ENCODE peak calls at places on chromosomes 6 and 20, in six cellular contexts. One of them, this sample, is unnamed.

GRCh38 chr6:28544211-28544610 is 18.5 kb downstream of the GPX5 start:
- DNase-seq in stomach: no peak
- DNase-seq in MM.1S: no peak
- DNase-seq in progenitor cell of endocrine pancreas: no peak
- DNase-seq in Calu3: no peak
- DNase-seq in fibroblast of mammary gland: no peak
- DNase-seq in this sample: no peak

GRCh38 chr6:15817100-15817499 is 154.3 kb upstream of the DTNBP1 start:
- DNase-seq in stomach: no peak
- DNase-seq in Calu3: no peak
- DNase-seq in MM.1S: no peak
- DNase-seq in progenitor cell of endocrine pancreas: no peak
- DNase-seq in fibroblast of mammary gland: no peak
- DNase-seq in this sample: no peak

GRCh38 chr6:117399126-117399525 is 26.6 kb downstream of the ROS1 start:
- DNase-seq in Calu3: no peak
- DNase-seq in stomach: no peak
- DNase-seq in fibroblast of mammary gland: no peak
- DNase-seq in MM.1S: no peak
- DNase-seq in progenitor cell of endocrine pancreas: no peak
- DNase-seq in this sample: no peak

GRCh38 chr6:108699290-108700041 is 138.7 kb downstream of the FOXO3 start:
- DNase-seq in Calu3: no peak
- DNase-seq in stomach: no peak
- DNase-seq in progenitor cell of endocrine pancreas: no peak
- DNase-seq in MM.1S: no peak
- DNase-seq in fibroblast of mammary gland: no peak
- DNase-seq in this sample: no peak

GRCh38 chr6:136410201-136411027 is 120.8 kb upstream of the BCLAF1 start:
- DNase-seq in progenitor cell of endocrine pancreas: no peak
- DNase-seq in fibroblast of mammary gland: no peak
- DNase-seq in MM.1S: peak
- DNase-seq in Calu3: no peak
- DNase-seq in stomach: no peak
- DNase-seq in this sample: no peak

GRCh38 chr6:2914318-2914660 is 11.2 kb upstream of the SERPINB9 start:
- DNase-seq in progenitor cell of endocrine pancreas: no peak
- DNase-seq in fibroblast of mammary gland: no peak
- DNase-seq in Calu3: no peak
- DNase-seq in MM.1S: no peak
- DNase-seq in stomach: peak
- DNase-seq in this sample: no peak

GRCh38 chr20:61308171-61308795 is 56.2 kb downstream of the CDH4 start:
- DNase-seq in fibroblast of mammary gland: no peak
- DNase-seq in Calu3: no peak
- DNase-seq in progenitor cell of endocrine pancreas: no peak
- DNase-seq in stomach: no peak
- DNase-seq in MM.1S: no peak
- DNase-seq in this sample: no peak

GRCh38 chr6:119830494-119831295 is 481.1 kb upstream of the MAN1A1 start:
- DNase-seq in progenitor cell of endocrine pancreas: no peak
- DNase-seq in fibroblast of mammary gland: peak
- DNase-seq in stomach: no peak
- DNase-seq in MM.1S: no peak
- DNase-seq in Calu3: peak
- DNase-seq in this sample: no peak

GRCh38 chr20:46640536-46641311 is 10.5 kb downstream of the SLC13A3 start:
- DNase-seq in Calu3: no peak
- DNase-seq in fibroblast of mammary gland: no peak
- DNase-seq in progenitor cell of endocrine pancreas: no peak
- DNase-seq in MM.1S: no peak
- DNase-seq in stomach: peak
- DNase-seq in this sample: no peak

GRCh38 chr6:71412559-71412958 is 123.9 kb downstream of the OGFRL1 start:
- DNase-seq in fibroblast of mammary gland: no peak
- DNase-seq in progenitor cell of endocrine pancreas: no peak
- DNase-seq in stomach: no peak
- DNase-seq in Calu3: no peak
- DNase-seq in MM.1S: no peak
- DNase-seq in this sample: no peak

GRCh38 chr6:111361648-111362047 is 121.4 kb downstream of the REV3L start:
- DNase-seq in fibroblast of mammary gland: peak
- DNase-seq in stomach: no peak
- DNase-seq in MM.1S: no peak
- DNase-seq in progenitor cell of endocrine pancreas: no peak
- DNase-seq in Calu3: peak
- DNase-seq in this sample: peak

GRCh38 chr20:19888269-19888669 is 128.9 kb upstream of the NAA20 start:
- DNase-seq in stomach: no peak
- DNase-seq in MM.1S: no peak
- DNase-seq in fibroblast of mammary gland: no peak
- DNase-seq in progenitor cell of endocrine pancreas: no peak
- DNase-seq in Calu3: no peak
- DNase-seq in this sample: no peak

GRCh38 chr6:134245041-134245440 is 72.9 kb downstream of the SGK1 start:
- DNase-seq in progenitor cell of endocrine pancreas: no peak
- DNase-seq in stomach: peak
- DNase-seq in Calu3: peak
- DNase-seq in MM.1S: no peak
- DNase-seq in fibroblast of mammary gland: peak
- DNase-seq in this sample: no peak

GRCh38 chr20:10658876-10659632 is 14.7 kb downstream of the JAG1 start:
- DNase-seq in progenitor cell of endocrine pancreas: no peak
- DNase-seq in fibroblast of mammary gland: no peak
- DNase-seq in Calu3: no peak
- DNase-seq in MM.1S: no peak
- DNase-seq in stomach: no peak
- DNase-seq in this sample: no peak

GRCh38 chr20:60553095-60553494 is 594.9 kb downstream of the CDH26 start:
- DNase-seq in MM.1S: no peak
- DNase-seq in progenitor cell of endocrine pancreas: no peak
- DNase-seq in Calu3: no peak
- DNase-seq in stomach: no peak
- DNase-seq in fibroblast of mammary gland: peak
- DNase-seq in this sample: no peak

GRCh38 chr20:49219091-49219923 is at the start of gene DDX27:
- DNase-seq in MM.1S: peak
- DNase-seq in progenitor cell of endocrine pancreas: peak
- DNase-seq in stomach: peak
- DNase-seq in Calu3: peak
- DNase-seq in fibroblast of mammary gland: peak
- DNase-seq in this sample: peak

GRCh38 chr20:57658447-57659130 is 38.4 kb upstream of the ZBP1 start:
- DNase-seq in stomach: peak
- DNase-seq in MM.1S: no peak
- DNase-seq in progenitor cell of endocrine pancreas: no peak
- DNase-seq in fibroblast of mammary gland: no peak
- DNase-seq in Calu3: peak
- DNase-seq in this sample: peak

GRCh38 chr6:44073612-44074382 is 53.5 kb downstream of the MRPL14 start:
- DNase-seq in Calu3: no peak
- DNase-seq in MM.1S: peak
- DNase-seq in fibroblast of mammary gland: peak
- DNase-seq in stomach: no peak
- DNase-seq in progenitor cell of endocrine pancreas: no peak
- DNase-seq in this sample: no peak

GRCh38 chr6:168385380-168385779 is 55.6 kb upstream of the SMOC2 start:
- DNase-seq in fibroblast of mammary gland: peak
- DNase-seq in Calu3: no peak
- DNase-seq in progenitor cell of endocrine pancreas: no peak
- DNase-seq in stomach: no peak
- DNase-seq in MM.1S: no peak
- DNase-seq in this sample: no peak

GRCh38 chr6:170273191-170273590 is 17.7 kb downstream of the DLL1 start:
- DNase-seq in stomach: no peak
- DNase-seq in fibroblast of mammary gland: no peak
- DNase-seq in progenitor cell of endocrine pancreas: no peak
- DNase-seq in Calu3: no peak
- DNase-seq in MM.1S: no peak
- DNase-seq in this sample: no peak

GRCh38 chr6:167047554-167047953 is 48.4 kb downstream of the CEP43 start:
- DNase-seq in Calu3: no peak
- DNase-seq in fibroblast of mammary gland: no peak
- DNase-seq in progenitor cell of endocrine pancreas: no peak
- DNase-seq in MM.1S: peak
- DNase-seq in stomach: peak
- DNase-seq in this sample: no peak

GRCh38 chr20:8131598-8132014 is 460 bp upstream of the PLCB1 start:
- DNase-seq in MM.1S: peak
- DNase-seq in fibroblast of mammary gland: no peak
- DNase-seq in progenitor cell of endocrine pancreas: no peak
- DNase-seq in stomach: no peak
- DNase-seq in Calu3: no peak
- DNase-seq in this sample: no peak

GRCh38 chr20:44748005-44748370 is 2.3 kb downstream of the KCNK15 start:
- DNase-seq in MM.1S: no peak
- DNase-seq in stomach: no peak
- DNase-seq in fibroblast of mammary gland: peak
- DNase-seq in progenitor cell of endocrine pancreas: no peak
- DNase-seq in Calu3: no peak
- DNase-seq in this sample: no peak

GRCh38 chr20:44752099-44752931 is 6.7 kb downstream of the KCNK15 start:
- DNase-seq in progenitor cell of endocrine pancreas: no peak
- DNase-seq in Calu3: no peak
- DNase-seq in MM.1S: no peak
- DNase-seq in stomach: no peak
- DNase-seq in fibroblast of mammary gland: no peak
- DNase-seq in this sample: no peak

GRCh38 chr20:44746367-44747165 is 901 bp downstream of the KCNK15 start:
- DNase-seq in progenitor cell of endocrine pancreas: no peak
- DNase-seq in stomach: peak
- DNase-seq in MM.1S: no peak
- DNase-seq in fibroblast of mammary gland: no peak
- DNase-seq in Calu3: peak
- DNase-seq in this sample: no peak

GRCh38 chr20:44747166-44748004 is 1.7 kb downstream of the KCNK15 start:
- DNase-seq in progenitor cell of endocrine pancreas: peak
- DNase-seq in MM.1S: peak
- DNase-seq in Calu3: peak
- DNase-seq in stomach: peak
- DNase-seq in fibroblast of mammary gland: peak
- DNase-seq in this sample: peak

GRCh38 chr20:44750081-44750805 is 4.6 kb downstream of the KCNK15 start:
- DNase-seq in fibroblast of mammary gland: no peak
- DNase-seq in Calu3: no peak
- DNase-seq in MM.1S: no peak
- DNase-seq in progenitor cell of endocrine pancreas: no peak
- DNase-seq in stomach: no peak
- DNase-seq in this sample: no peak
- TF ChIP-seq CTCF in fibroblast of mammary gland: no peak
- TF ChIP-seq CTCF in Calu3: peak
- TF ChIP-seq CTCF in MM.1S: no peak
- TF ChIP-seq CTCF in progenitor cell of endocrine pancreas: no peak
- TF ChIP-seq CTCF in stomach: no peak
- TF ChIP-seq CTCF in this sample: no peak

DNA sequence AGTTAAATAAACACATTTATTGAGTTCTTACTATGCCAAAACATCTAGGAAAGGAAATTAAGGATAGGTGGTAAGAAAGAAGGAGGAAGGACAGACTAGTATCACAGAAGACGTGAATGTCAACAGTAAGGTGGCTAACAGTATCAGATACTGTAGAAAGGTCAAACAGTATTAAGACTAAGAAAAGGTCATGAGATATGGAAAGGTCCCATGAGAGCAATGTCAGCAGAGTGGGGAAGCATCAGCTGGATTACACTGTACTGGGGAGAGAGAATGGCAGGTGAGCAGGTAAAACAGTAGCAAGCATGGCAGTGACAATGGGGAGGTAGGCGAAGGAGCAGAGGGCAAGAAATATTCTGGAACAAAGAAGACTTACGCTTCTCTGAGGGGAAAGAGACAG is 18.0 kb downstream of the GLO1 start:
- DNase-seq in Calu3: no peak
- DNase-seq in stomach: no peak
- DNase-seq in MM.1S: no peak
- DNase-seq in fibroblast of mammary gland: no peak
- DNase-seq in progenitor cell of endocrine pancreas: no peak
- DNase-seq in this sample: no peak
- TF ChIP-seq CTCF in Calu3: no peak
- TF ChIP-seq CTCF in stomach: no peak
- TF ChIP-seq CTCF in MM.1S: no peak
- TF ChIP-seq CTCF in fibroblast of mammary gland: no peak
- TF ChIP-seq CTCF in progenitor cell of endocrine pancreas: no peak
- TF ChIP-seq CTCF in this sample: no peak

DNA sequence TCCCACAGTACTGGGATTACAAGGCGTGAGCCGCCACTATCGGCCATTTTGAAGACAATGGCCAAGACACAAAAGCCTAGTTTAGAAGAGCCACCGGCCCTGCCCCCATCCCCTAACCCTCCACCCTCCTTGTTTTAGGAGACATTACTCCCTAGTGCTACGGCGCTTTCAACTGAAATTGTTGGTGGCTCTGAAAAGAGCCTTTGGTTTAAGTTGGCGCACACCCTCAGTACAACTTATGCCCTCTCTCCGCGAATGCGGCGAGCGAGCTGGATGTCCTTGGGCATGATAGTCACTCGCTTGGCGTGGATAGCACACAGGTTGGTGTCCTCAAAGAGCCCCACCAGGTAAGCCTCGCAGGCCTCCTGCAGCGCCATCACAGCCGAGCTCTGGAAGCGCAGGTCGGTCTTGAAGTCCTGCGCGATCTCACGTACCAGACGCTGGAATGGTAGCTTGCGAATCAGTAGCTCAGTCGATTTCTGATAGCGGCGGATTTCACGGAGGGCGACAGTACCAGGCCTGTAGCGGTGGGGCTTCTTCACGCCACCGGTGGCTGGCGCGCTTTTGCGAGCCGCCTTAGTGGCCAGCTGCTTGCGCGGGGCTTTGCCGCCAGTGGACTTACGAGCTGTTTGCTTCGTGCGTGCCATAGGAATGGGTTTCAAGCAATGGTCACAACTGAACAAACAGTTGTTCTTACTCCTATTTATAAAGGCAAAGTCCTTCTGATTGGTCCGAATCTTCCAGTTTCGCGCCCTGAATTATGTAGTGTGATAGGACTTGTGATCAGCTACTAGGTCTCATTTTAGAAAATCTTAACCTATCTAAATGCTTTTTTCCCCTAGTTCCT is 114.8 kb upstream of the BTN3A2 start:
- DNase-seq in progenitor cell of endocrine pancreas: peak
- DNase-seq in fibroblast of mammary gland: no peak
- DNase-seq in MM.1S: peak
- DNase-seq in stomach: peak
- DNase-seq in Calu3: peak
- DNase-seq in this sample: peak
- TF ChIP-seq CTCF in progenitor cell of endocrine pancreas: peak
- TF ChIP-seq CTCF in fibroblast of mammary gland: no peak
- TF ChIP-seq CTCF in MM.1S: peak
- TF ChIP-seq CTCF in stomach: no peak
- TF ChIP-seq CTCF in Calu3: peak
- TF ChIP-seq CTCF in this sample: peak

DNA sequence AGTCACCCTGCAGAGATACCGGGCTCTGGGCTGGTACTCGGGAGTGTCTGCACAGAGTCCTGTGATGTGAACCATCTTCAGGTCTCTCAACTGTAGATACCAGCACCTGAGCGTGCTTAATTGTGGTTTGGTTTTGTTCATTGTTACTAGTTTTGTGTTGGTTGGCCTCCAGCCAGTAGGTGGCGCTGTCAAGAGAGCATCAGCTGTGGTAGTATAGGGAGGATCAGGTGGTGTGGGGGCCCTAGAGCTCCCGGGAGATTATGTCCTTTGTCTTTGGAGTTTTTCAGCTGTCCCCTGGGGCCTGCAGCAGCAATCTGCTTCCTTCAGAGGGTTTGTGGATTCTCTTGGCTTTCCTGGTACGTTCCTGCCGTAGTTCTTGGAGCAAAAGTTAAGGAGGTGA is 67.9 kb downstream of the CDYL start:
- DNase-seq in fibroblast of mammary gland: no peak
- DNase-seq in MM.1S: no peak
- DNase-seq in progenitor cell of endocrine pancreas: no peak
- DNase-seq in stomach: no peak
- DNase-seq in Calu3: no peak
- DNase-seq in this sample: no peak
- TF ChIP-seq CTCF in fibroblast of mammary gland: peak
- TF ChIP-seq CTCF in MM.1S: peak
- TF ChIP-seq CTCF in progenitor cell of endocrine pancreas: no peak
- TF ChIP-seq CTCF in stomach: no peak
- TF ChIP-seq CTCF in Calu3: no peak
- TF ChIP-seq CTCF in this sample: no peak

This sample was measured in adrenal gland.